ENCODE peak calls at places on chromosomes 3 and 15, in four cellular contexts. C is K562, N is HepG2, I is GM12878. Y is an unnamed sample.

GRCh38 chr3:177836671-177837070 is 639.4 kb upstream of the TBL1XR1 start:
- DNase-seq in N (no peak), I (no peak), C (no peak), Y (no peak)

GRCh38 chr3:138314751-138315150 is 14.9 kb downstream of the NME9 start:
- DNase-seq in N (no peak), I (no peak), C (no peak), Y (no peak)

GRCh38 chr3:95738045-95738444 is 1076.3 kb upstream of the EPHA6 start:
- DNase-seq in N (no peak), C (no peak), I (no peak), Y (no peak)

GRCh38 chr3:71092665-71093064 is 490.9 kb downstream of the FOXP1 start:
- DNase-seq in C (no peak), I (no peak), N (no peak), Y (no peak)

GRCh38 chr3:139555249-139555648 is 15.7 kb upstream of the RBP1 start:
- DNase-seq in I (no peak), C (no peak), N (no peak), Y (no peak)

GRCh38 chr15:88220443-88221186 is 35.9 kb downstream of the NTRK3 start:
- DNase-seq in N (no peak), I (no peak), C (no peak), Y (no peak)

GRCh38 chr3:188280627-188281026 is 126.7 kb downstream of the LPP start:
- DNase-seq in I (no peak), C (no peak), N (no peak), Y (no peak)

GRCh38 chr3:141401584-141402475 is 33.5 kb downstream of the ZBTB38 start:
- DNase-seq in C (no peak), I (no peak), N (no peak), Y (peak)

GRCh38 chr15:42240823-42241222 is 32.2 kb upstream of the GANC start:
- DNase-seq in N (no peak), I (no peak), C (no peak), Y (no peak)

GRCh38 chr3:11238880-11239279 is 33.3 kb upstream of the ATG7 start:
- DNase-seq in I (no peak), C (no peak), N (no peak), Y (no peak)

GRCh38 chr3:59559721-59560514 is 510.1 kb upstream of the CFAP20DC start:
- DNase-seq in C (no peak), I (no peak), N (no peak), Y (no peak)

GRCh38 chr3:188185717-188186236 is 31.8 kb downstream of the LPP start:
- DNase-seq in C (no peak), N (peak), I (no peak), Y (no peak)

GRCh38 chr3:95154775-95155174 is 1091.9 kb downstream of the NSUN3 start:
- DNase-seq in C (no peak), I (no peak), N (no peak), Y (no peak)

GRCh38 chr3:160869825-160870224 is 113.8 kb downstream of the PPM1L start:
- DNase-seq in C (no peak), N (no peak), I (no peak), Y (no peak)

GRCh38 chr15:65072027-65072426 is 4.2 kb upstream of the RASL12 start:
- DNase-seq in C (no peak), N (no peak), I (no peak), Y (no peak)

GRCh38 chr15:45829336-45830153 is 194.7 kb downstream of the SQOR start:
- DNase-seq in N (no peak), C (no peak), I (no peak), Y (peak)

GRCh38 chr15:91946914-91947313 is 93.4 kb downstream of the SLCO3A1 start:
- DNase-seq in C (no peak), N (no peak), I (no peak), Y (no peak)

GRCh38 chr15:76342382-76343201 is 6.0 kb downstream of the ISL2 start:
- DNase-seq in C (no peak), N (no peak), I (no peak), Y (peak)

GRCh38 chr3:14329116-14329830 is 73.1 kb upstream of the SLC6A6 start:
- DNase-seq in N (no peak), I (no peak), C (no peak), Y (peak)

GRCh38 chr3:66789584-66790237 is 208.4 kb upstream of the KBTBD8 start:
- DNase-seq in C (no peak), I (no peak), N (no peak), Y (no peak)

GRCh38 chr3:196793224-196793623 is 53.6 kb downstream of the PAK2 start:
- DNase-seq in C (no peak), I (no peak), N (peak), Y (no peak)

GRCh38 chr3:16923112-16923511 is 38.4 kb downstream of the PLCL2 start:
- DNase-seq in N (no peak), C (no peak), I (no peak), Y (no peak)

GRCh38 chr15:73681856-73682596 is 2.2 kb upstream of the CD276 start:
- DNase-seq in C (no peak), I (no peak), N (no peak), Y (no peak)
- TF ChIP-seq NR2C2 in C (no peak), I (no peak), N (no peak), Y (no peak)

DNA sequence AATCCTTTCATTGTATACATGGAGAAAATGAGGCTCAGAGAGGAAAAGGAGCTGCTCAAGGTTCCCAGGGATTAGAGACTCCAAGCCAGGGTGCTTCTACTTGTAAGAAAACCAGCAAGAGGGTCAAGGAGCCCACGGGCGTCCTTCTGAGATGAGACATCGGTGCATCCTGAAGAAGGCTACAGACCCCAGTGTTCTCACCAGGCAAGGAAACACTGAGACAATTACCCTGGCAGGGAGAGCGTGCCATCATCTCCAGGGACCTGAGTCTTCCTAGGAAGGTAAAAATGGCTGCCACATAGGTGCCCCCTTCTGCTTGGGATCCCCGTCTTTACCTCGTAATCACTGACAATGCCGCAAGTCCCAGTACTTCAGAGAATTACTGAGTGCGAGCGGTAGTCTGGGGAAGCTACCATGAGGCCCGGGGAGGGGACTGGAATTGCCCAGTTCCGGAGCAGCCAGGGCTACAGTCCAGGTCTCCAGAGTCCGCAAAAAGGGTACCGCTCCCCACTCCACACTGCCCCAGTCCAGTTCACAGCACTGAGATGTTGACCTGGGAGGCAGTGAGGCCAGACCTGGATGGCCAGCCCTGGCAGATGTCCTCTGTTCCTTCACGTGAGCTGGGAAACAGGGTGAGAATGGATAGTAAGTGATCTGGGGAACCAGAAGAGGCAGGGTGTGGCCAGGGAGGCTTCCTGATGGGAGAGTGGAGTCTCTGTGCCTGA is 164.7 kb upstream of the SMAD3 start:
- DNase-seq in I (no peak), N (no peak), C (no peak), Y (no peak)
- TF ChIP-seq ETV6 in I (no peak), N (no peak), C (no peak), Y (no peak)

GRCh38 chr3:38151667-38152265 is 13.3 kb downstream of the MYD88 start:
- DNase-seq in C (no peak), N (no peak), I (no peak), Y (no peak)
- TF ChIP-seq NR2C2 in C (peak), N (no peak), I (no peak), Y (no peak)

GRCh38 chr3:128215290-128215689 is 62.0 kb downstream of the EEFSEC start:
- DNase-seq in C (no peak), I (no peak), N (no peak), Y (no peak)
- TF ChIP-seq ETV6 in C (no peak), I (no peak), N (no peak), Y (no peak)

GRCh38 chr15:25673972-25674371 is 189.2 kb downstream of the ATP10A start:
- DNase-seq in I (no peak), N (no peak), C (no peak), Y (no peak)
- TF ChIP-seq NR2C2 in I (no peak), N (no peak), C (no peak), Y (no peak)

GRCh38 chr15:51096976-51097375 is 2.3 kb upstream of the TNFAIP8L3 start:
- DNase-seq in C (no peak), I (no peak), N (no peak), Y (no peak)
- TF ChIP-seq ETV6 in C (no peak), I (no peak), N (no peak), Y (no peak)

GRCh38 chr15:84684092-84684491 is 26.1 kb upstream of the NMB start:
- DNase-seq in C (no peak), N (no peak), I (no peak), Y (no peak)
- TF ChIP-seq NR2C2 in C (no peak), N (no peak), I (no peak), Y (no peak)

Y was measured in WTC11.